ENCODE peak calls at places on chromosomes 13 and 19, in four cellular contexts. L is left ventricle myocardium inferior, C is thoracic aorta, D is tibial nerve. U is an unnamed sample.

GRCh38 chr13:33110713-33111413 is 94.6 kb downstream of the KL start:
- DNase-seq in L (peak; percentile 65), C (no peak), D (peak; percentile 40), U (no peak)

GRCh38 chr13:32499538-32500210 is 38.9 kb downstream of the N4BP2L2 start:
- DNase-seq in L (no peak), C (no peak), D (no peak), U (no peak)

GRCh38 chr13:23796546-23796945 is 92.7 kb downstream of the MIPEP start:
- DNase-seq in L (no peak), C (no peak), D (no peak), U (peak; percentile 33)

GRCh38 chr19:28039677-28040381 is 1173.1 kb downstream of the UQCRFS1 start:
- DNase-seq in L (no peak), C (no peak), D (no peak), U (no peak)

GRCh38 chr19:1001538-1002166 is 1.4 kb downstream of the GRIN3B start:
- DNase-seq in L (no peak), C (no peak), D (no peak), U (peak; percentile 70)

GRCh38 chr13:39107484-39108040 is 69.3 kb downstream of the NHLRC3 start:
- DNase-seq in L (no peak), C (no peak), D (no peak), U (no peak)

GRCh38 chr19:49876422-49877019 is 634 bp downstream of the AKT1S1 start:
- DNase-seq in L (peak; percentile 97), C (peak; percentile 93), D (peak; percentile 97), U (peak; percentile 98)

GRCh38 chr13:109836629-109837607 is 50.5 kb upstream of the IRS2 start:
- DNase-seq in L (no peak), C (no peak), D (no peak), U (no peak)

GRCh38 chr13:26838821-26839220 is 78.2 kb upstream of the GPR12 start:
- DNase-seq in L (no peak), C (no peak), D (no peak), U (no peak)

GRCh38 chr19:33610588-33610987 is 11.2 kb upstream of the CHST8 start:
- DNase-seq in L (no peak), C (no peak), D (no peak), U (no peak)

GRCh38 chr13:41827507-41828213 is 133.2 kb downstream of the VWA8 start:
- DNase-seq in L (no peak), C (peak; percentile 7), D (peak; percentile 32), U (no peak)

GRCh38 chr19:10805075-10805757 is 30.8 kb downstream of the TMED1 start:
- DNase-seq in L (no peak), C (no peak), D (no peak), U (no peak)

GRCh38 chr19:36201684-36202083 is 12.8 kb downstream of the ZNF565 start:
- DNase-seq in L (no peak), C (no peak), D (no peak), U (no peak)

GRCh38 chr13:57740719-57741118 is 109.2 kb downstream of the PCDH17 start:
- DNase-seq in L (peak; percentile 28), C (no peak), D (no peak), U (no peak)

GRCh38 chr13:108534728-108535127 is 94.7 kb upstream of the MYO16 start:
- DNase-seq in L (no peak), C (no peak), D (no peak), U (no peak)

GRCh38 chr13:40546047-40546446 is 120.4 kb downstream of the FOXO1 start:
- DNase-seq in L (no peak), C (no peak), D (no peak), U (no peak)

GRCh38 chr13:110426745-110427144 is 119.7 kb downstream of the COL4A2 start:
- DNase-seq in L (no peak), C (no peak), D (no peak), U (no peak)

GRCh38 chr19:11921852-11922495 is 2.9 kb upstream of the ZNF700 start:
- DNase-seq in L (no peak), C (no peak), D (no peak), U (no peak)

GRCh38 chr13:74413482-74413881 is 279.3 kb upstream of the KLF12 start:
- DNase-seq in L (no peak), C (no peak), D (no peak), U (no peak)

GRCh38 chr19:55647732-55648656 is at the start of gene CCDC106:
- DNase-seq in L (peak; percentile 74), C (no peak), D (peak; percentile 63), U (peak; percentile 82)

GRCh38 chr13:111033172-111034133 is 81.7 kb upstream of the ARHGEF7 start:
- DNase-seq in L (no peak), C (no peak), D (no peak), U (no peak)

GRCh38 chr13:42258747-42259146 is 13.2 kb upstream of the AKAP11 start:
- DNase-seq in L (no peak), C (no peak), D (no peak), U (peak; percentile 13)

GRCh38 chr13:37495046-37495445 is 103.5 kb downstream of the POSTN start:
- DNase-seq in L (no peak), C (no peak), D (no peak), U (peak; percentile 29)

GRCh38 chr13:24251525-24251924 is 57.9 kb upstream of the C1QTNF9 start:
- DNase-seq in L (no peak), C (no peak), D (no peak), U (no peak)

GRCh38 chr19:36041831-36042230 is 9.2 kb upstream of the CLIP3 start:
- DNase-seq in L (no peak), C (no peak), D (no peak), U (no peak)

GRCh38 chr13:107421951-107422350 is 793.4 kb downstream of the LIG4 start:
- DNase-seq in L (no peak), C (no peak), D (no peak), U (no peak)
- H3K27ac ChIP-seq in L (no peak overlapping the region), C (no peak overlapping the region), D (no peak overlapping the region), U (no peak overlapping the region)

GRCh38 chr19:2191456-2191931 is 27.8 kb downstream of the DOT1L start:
- DNase-seq in L (no peak), C (no peak), D (no peak), U (no peak)
- H3K36me3 ChIP-seq in L (peaks cover 62% of the 10 kb centered on the region), C (peaks cover 32% of the 10 kb centered on the region), D (peaks cover 5% of the 10 kb centered on the region), U (peaks cover 35% of the 10 kb centered on the region)

GRCh38 chr19:42123765-42124164 is 8.5 kb downstream of the POU2F2 start:
- DNase-seq in L (no peak), C (no peak), D (no peak), U (no peak)

GRCh38 chr19:42125536-42125935 is 6.7 kb downstream of the POU2F2 start:
- DNase-seq in L (no peak), C (no peak), D (no peak), U (no peak)

GRCh38 chr19:42122691-42123607 is 9.3 kb downstream of the POU2F2 start:
- DNase-seq in L (no peak), C (no peak), D (no peak), U (no peak)

GRCh38 chr19:42126565-42126964 is 5.7 kb downstream of the POU2F2 start:
- DNase-seq in L (no peak), C (no peak), D (no peak), U (no peak)

DNA sequence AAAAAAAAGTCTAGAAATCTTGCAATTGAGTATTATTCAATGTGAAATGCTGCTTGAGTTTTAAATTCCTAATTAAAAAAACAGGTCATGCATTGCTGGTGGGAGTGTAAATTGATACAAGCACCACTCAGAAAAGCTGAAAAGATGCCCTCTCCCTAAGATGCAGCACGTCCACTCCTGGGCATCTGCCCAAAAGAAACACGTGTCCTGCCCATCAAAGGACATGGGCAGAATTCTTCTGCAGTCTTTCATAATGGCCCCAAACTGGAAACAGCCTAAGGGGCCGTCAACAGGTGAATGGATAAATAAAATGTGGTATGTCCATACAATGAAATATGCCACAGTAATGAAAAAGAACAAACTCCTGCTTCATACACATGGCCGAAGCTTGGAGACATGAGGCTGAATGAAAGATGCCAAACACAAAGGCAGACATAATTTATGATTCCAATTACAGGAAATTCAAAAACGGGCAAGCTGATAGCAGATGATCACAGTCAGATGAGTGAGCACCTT is 7.8 kb downstream of the POU2F2 start:
- DNase-seq in L (no peak), C (no peak), D (no peak), U (no peak)
- H3K27ac ChIP-seq in L (no peak overlapping the region), C (no peak overlapping the region), D (no peak overlapping the region), U (no peak overlapping the region)

GRCh38 chr13:21086929-21087328 is 25.5 kb upstream of the LATS2 start:
- DNase-seq in L (no peak), C (no peak), D (no peak), U (no peak)

GRCh38 chr13:21095311-21095710 is 33.9 kb upstream of the LATS2 start:
- DNase-seq in L (no peak), C (no peak), D (no peak), U (peak; percentile 36)

GRCh38 chr13:21088534-21088933 is 27.1 kb upstream of the LATS2 start:
- DNase-seq in L (no peak), C (no peak), D (no peak), U (no peak)

DNA sequence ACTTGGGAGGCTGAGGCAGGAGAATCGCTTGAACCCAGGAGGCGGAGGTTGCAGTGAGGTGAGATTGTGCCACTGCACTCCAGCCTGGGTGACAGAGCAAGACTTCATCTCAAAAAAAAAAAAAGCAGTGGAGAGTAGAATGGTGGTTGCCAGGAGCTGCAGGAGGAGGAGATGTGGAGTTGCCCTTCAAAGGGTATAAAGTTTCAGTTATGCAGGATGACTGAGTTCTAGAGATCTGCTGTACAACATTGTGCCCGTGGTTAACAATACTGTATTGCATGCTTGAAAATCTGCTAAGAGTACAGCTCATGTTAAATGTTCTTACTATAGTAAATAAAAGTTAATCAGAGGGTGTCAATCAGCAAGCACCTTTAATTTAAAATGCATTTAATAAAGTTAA is 28.4 kb upstream of the LATS2 start:
- DNase-seq in L (no peak), C (no peak), D (no peak), U (no peak)
- H3K36me3 ChIP-seq in L (no peaks in the 10 kb centered on the region), C (no peaks in the 10 kb centered on the region), D (no peaks in the 10 kb centered on the region), U (no peaks in the 10 kb centered on the region)

GRCh38 chr13:84845875-84846619 is 953.2 kb downstream of the SLITRK6 start:
- DNase-seq in L (no peak), C (no peak), D (no peak), U (no peak)

GRCh38 chr13:84847107-84847506 is 952.1 kb downstream of the SLITRK6 start:
- DNase-seq in L (no peak), C (no peak), D (no peak), U (no peak)

GRCh38 chr13:84843368-84843767 is 955.9 kb downstream of the SLITRK6 start:
- DNase-seq in L (no peak), C (no peak), D (no peak), U (no peak)

GRCh38 chr13:84844473-84844872 is 954.7 kb downstream of the SLITRK6 start:
- DNase-seq in L (no peak), C (no peak), D (no peak), U (peak; percentile 27)
- H3K27ac ChIP-seq in L (no peak overlapping the region), C (no peak overlapping the region), D (no peak overlapping the region), U (no peak overlapping the region)

GRCh38 chr19:41276231-41276630 is 12.1 kb downstream of the HNRNPUL1 start:
- DNase-seq in L (no peak), C (no peak), D (no peak), U (no peak)
- H3K36me3 ChIP-seq in L (peaks cover 100% of the 10 kb centered on the region), C (peaks cover 94% of the 10 kb centered on the region), D (peaks cover 84% of the 10 kb centered on the region), U (peaks cover 100% of the 10 kb centered on the region)

GRCh38 chr13:50634339-50634738 is 209.2 kb downstream of the DLEU7 start:
- DNase-seq in L (no peak), C (no peak), D (no peak), U (no peak)
- H3K27ac ChIP-seq in L (no peak overlapping the region), C (no peak overlapping the region), D (no peak overlapping the region), U (no peak overlapping the region)

U was measured in SJCRH30.